ENCODE peak calls at places on chromosomes 2 and 18, in seven cellular contexts. Q is cardiac fibroblast, W is HCT116, F is astrocyte of the spinal cord, D is hepatocyte, Y is tibial nerve, V is lower leg skin. T is an unnamed sample.

GRCh38 chr2:191245869-191246531 is 796 bp downstream of the MYO1B start:
- DNase-seq in Q (peak), W (peak), F (peak), D (peak), Y (peak), V (peak), T (peak)

GRCh38 chr18:32968228-32968627 is 195.4 kb upstream of the KLHL14 start:
- DNase-seq in Q (peak), W (no peak), F (no peak), D (no peak), Y (no peak), V (no peak), T (no peak)

GRCh38 chr2:136381722-136382633 is 264.0 kb upstream of the CXCR4 start:
- DNase-seq in Q (no peak), W (no peak), F (no peak), D (no peak), Y (peak), V (no peak), T (no peak)

GRCh38 chr18:45734944-45735343 is 11.0 kb downstream of the SLC14A1 start:
- DNase-seq in Q (no peak), W (no peak), F (no peak), D (no peak), Y (no peak), V (no peak), T (no peak)

GRCh38 chr18:26963292-26963691 is 97.8 kb upstream of the AQP4 start:
- DNase-seq in Q (peak), W (no peak), F (peak), D (no peak), Y (no peak), V (no peak), T (no peak)

GRCh38 chr2:83103602-83104001 is 1355.5 kb downstream of the SUCLG1 start:
- DNase-seq in Q (peak), W (no peak), F (peak), D (no peak), Y (no peak), V (no peak), T (peak)

GRCh38 chr2:201059961-201060525 is 11.4 kb downstream of the HYCC2 start:
- DNase-seq in Q (no peak), W (no peak), F (no peak), D (no peak), Y (no peak), V (no peak), T (no peak)

GRCh38 chr2:139165599-139165998 is 385.4 kb upstream of the NXPH2 start:
- DNase-seq in Q (no peak), W (no peak), F (no peak), D (no peak), Y (no peak), V (no peak), T (no peak)

GRCh38 chr2:109497911-109498870 is 115.6 kb downstream of the SEPTIN10 start:
- DNase-seq in Q (peak), W (no peak), F (no peak), D (no peak), Y (no peak), V (no peak), T (no peak)

GRCh38 chr18:57727952-57728807 is 74.9 kb downstream of the ATP8B1 start:
- DNase-seq in Q (peak), W (no peak), F (peak), D (no peak), Y (no peak), V (no peak), T (no peak)

GRCh38 chr18:32389868-32390267 is 80.8 kb downstream of the GAREM1 start:
- DNase-seq in Q (no peak), W (no peak), F (no peak), D (no peak), Y (no peak), V (no peak), T (no peak)

GRCh38 chr2:134657650-134658250 is 61.0 kb downstream of the TMEM163 start:
- DNase-seq in Q (no peak), W (peak), F (no peak), D (peak), Y (no peak), V (no peak), T (no peak)

GRCh38 chr2:343355-343754 is 55.5 kb upstream of the ALKAL2 start:
- DNase-seq in Q (no peak), W (no peak), F (no peak), D (no peak), Y (no peak), V (no peak), T (no peak)

GRCh38 chr2:229152784-229153183 is 118.3 kb downstream of the PID1 start:
- DNase-seq in Q (no peak), W (no peak), F (no peak), D (no peak), Y (no peak), V (no peak), T (no peak)

GRCh38 chr2:237227190-237227988 is 141.7 kb downstream of the COPS8 start:
- DNase-seq in Q (peak), W (peak), F (peak), D (no peak), Y (no peak), V (no peak), T (peak)

GRCh38 chr2:46528880-46529279 is 49.5 kb downstream of the TMEM247 start:
- DNase-seq in Q (no peak), W (no peak), F (no peak), D (no peak), Y (no peak), V (no peak), T (no peak)

GRCh38 chr18:78526923-78527775 is 452.5 kb upstream of the SALL3 start:
- DNase-seq in Q (no peak), W (no peak), F (no peak), D (no peak), Y (no peak), V (peak), T (no peak)

GRCh38 chr2:228140934-228141528 is 40.5 kb downstream of the SPHKAP start:
- DNase-seq in Q (no peak), W (no peak), F (no peak), D (no peak), Y (no peak), V (no peak), T (no peak)

GRCh38 chr2:184215745-184216144 is 382.6 kb upstream of the ZNF804A start:
- DNase-seq in Q (no peak), W (no peak), F (no peak), D (no peak), Y (no peak), V (no peak), T (no peak)

GRCh38 chr18:26981373-26982082 is 116.0 kb upstream of the AQP4 start:
- DNase-seq in Q (no peak), W (no peak), F (no peak), D (no peak), Y (no peak), V (no peak), T (no peak)

GRCh38 chr2:134227666-134228065 is 26.2 kb upstream of the MGAT5 start:
- DNase-seq in Q (no peak), W (no peak), F (no peak), D (no peak), Y (no peak), V (no peak), T (no peak)

GRCh38 chr2:101173707-101174295 is 22.6 kb upstream of the TBC1D8 start:
- DNase-seq in Q (no peak), W (no peak), F (no peak), D (no peak), Y (no peak), V (no peak), T (no peak)

GRCh38 chr2:60551241-60552095 is 2.0 kb downstream of the BCL11A start:
- DNase-seq in Q (peak), W (no peak), F (peak), D (peak), Y (no peak), V (no peak), T (no peak)

GRCh38 chr2:43343573-43344304 is 117.3 kb upstream of the ZFP36L2 start:
- DNase-seq in Q (peak), W (no peak), F (peak), D (peak), Y (peak), V (peak), T (peak)

GRCh38 chr2:77121518-77121917 is 400.7 kb downstream of the LRRTM4 start:
- DNase-seq in Q (no peak), W (no peak), F (no peak), D (no peak), Y (no peak), V (no peak), T (no peak)

GRCh38 chr2:100664756-100665101 is 101.9 kb downstream of the PDCL3 start:
- DNase-seq in Q (no peak), W (no peak), F (no peak), D (no peak), Y (no peak), V (no peak), T (no peak)

GRCh38 chr2:98164256-98164655 is 77.3 kb downstream of the VWA3B start:
- DNase-seq in Q (no peak), W (no peak), F (no peak), D (no peak), Y (no peak), V (no peak), T (no peak)

GRCh38 chr18:63132819-63133200 is 186.8 kb downstream of the BCL2 start:
- DNase-seq in Q (no peak), W (no peak), F (no peak), D (peak), Y (no peak), V (peak), T (no peak)

GRCh38 chr2:62248226-62248625 is 52.3 kb downstream of the B3GNT2 start:
- DNase-seq in Q (no peak), W (no peak), F (no peak), D (no peak), Y (no peak), V (no peak), T (no peak)

GRCh38 chr2:54666131-54666637 is 57.3 kb upstream of the EML6 start:
- DNase-seq in Q (peak), W (no peak), F (peak), D (peak), Y (peak), V (no peak), T (peak)

GRCh38 chr2:107584577-107584976 is 242.1 kb upstream of the RGPD4 start:
- DNase-seq in Q (peak), W (no peak), F (peak), D (no peak), Y (no peak), V (no peak), T (no peak)

DNA sequence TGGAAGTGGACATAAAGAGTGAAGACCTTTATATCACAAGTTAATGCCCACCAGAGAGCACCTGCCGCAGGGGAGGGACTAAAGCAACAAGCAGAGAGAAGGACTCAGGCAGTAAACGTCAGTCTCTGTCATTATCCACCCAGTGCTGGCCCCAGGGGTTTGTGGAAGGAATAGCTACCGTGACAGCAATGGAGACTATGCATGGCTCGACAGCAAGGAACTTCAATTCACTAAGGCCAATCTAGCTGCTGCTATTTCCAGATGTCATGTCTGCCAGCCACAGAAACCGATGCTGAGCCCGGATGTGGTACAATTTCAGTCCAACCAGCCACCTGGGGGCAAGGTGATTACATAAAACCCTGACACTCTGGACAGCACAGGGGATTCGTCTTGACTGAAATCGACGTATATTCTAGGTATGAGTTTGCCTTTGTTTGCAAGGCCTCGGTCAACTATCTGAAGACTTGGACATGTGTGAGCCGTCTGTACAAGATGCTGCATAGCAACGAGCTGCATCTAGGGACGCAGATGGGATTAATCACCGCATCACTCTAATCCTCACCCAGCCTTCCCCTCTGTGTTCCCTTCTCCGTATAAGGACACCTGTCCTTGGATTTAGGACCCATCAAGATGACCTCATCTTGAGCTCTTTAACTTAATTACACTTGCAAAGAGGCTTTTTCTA is 154.1 kb upstream of the SH3BP4 start:
- DNase-seq in Q (no peak), W (no peak), F (no peak), D (no peak), Y (no peak), V (peak), T (no peak)
- H3K4me3 ChIP-seq in Q (no peak), W (no peak), F (no peak), D (no peak), Y (no peak), V (no peak), T (no peak)

GRCh38 chr2:240586919-240587800 is 626 bp downstream of the CAPN10 start:
- DNase-seq in Q (peak), W (no peak), F (no peak), D (peak), Y (no peak), V (no peak), T (no peak)
- TF ChIP-seq CTCF in Q (no peak), W (no peak), F (no peak), D (no peak), Y (no peak), V (no peak), T (no peak)

GRCh38 chr2:218720048-218721041 is 9.7 kb downstream of the TTLL4 start:
- DNase-seq in Q (no peak), W (no peak), F (no peak), D (no peak), Y (no peak), V (no peak), T (no peak)

GRCh38 chr2:218716070-218716469 is 5.4 kb downstream of the TTLL4 start:
- DNase-seq in Q (peak), W (no peak), F (peak), D (no peak), Y (no peak), V (no peak), T (no peak)

GRCh38 chr2:218718058-218718457 is 7.4 kb downstream of the TTLL4 start:
- DNase-seq in Q (no peak), W (no peak), F (no peak), D (no peak), Y (no peak), V (no peak), T (no peak)

GRCh38 chr2:218719457-218719856 is 8.8 kb downstream of the TTLL4 start:
- DNase-seq in Q (no peak), W (no peak), F (no peak), D (no peak), Y (no peak), V (no peak), T (no peak)

GRCh38 chr2:218717262-218717661 is 6.6 kb downstream of the TTLL4 start:
- DNase-seq in Q (no peak), W (no peak), F (peak), D (peak), Y (no peak), V (no peak), T (no peak)
- H3K4me3 ChIP-seq in Q (no peak), W (no peak), F (no peak), D (no peak), Y (no peak), V (no peak), T (no peak)

GRCh38 chr2:164810843-164811242 is 30.8 kb downstream of the COBLL1 start:
- DNase-seq in Q (peak), W (no peak), F (no peak), D (no peak), Y (no peak), V (no peak), T (no peak)

GRCh38 chr2:164813535-164813934 is 28.1 kb downstream of the COBLL1 start:
- DNase-seq in Q (no peak), W (no peak), F (no peak), D (no peak), Y (no peak), V (no peak), T (no peak)

GRCh38 chr2:164812378-164812777 is 29.2 kb downstream of the COBLL1 start:
- DNase-seq in Q (no peak), W (no peak), F (no peak), D (no peak), Y (no peak), V (no peak), T (no peak)

GRCh38 chr2:164811826-164812225 is 29.8 kb downstream of the COBLL1 start:
- DNase-seq in Q (no peak), W (no peak), F (no peak), D (no peak), Y (no peak), V (no peak), T (no peak)

DNA sequence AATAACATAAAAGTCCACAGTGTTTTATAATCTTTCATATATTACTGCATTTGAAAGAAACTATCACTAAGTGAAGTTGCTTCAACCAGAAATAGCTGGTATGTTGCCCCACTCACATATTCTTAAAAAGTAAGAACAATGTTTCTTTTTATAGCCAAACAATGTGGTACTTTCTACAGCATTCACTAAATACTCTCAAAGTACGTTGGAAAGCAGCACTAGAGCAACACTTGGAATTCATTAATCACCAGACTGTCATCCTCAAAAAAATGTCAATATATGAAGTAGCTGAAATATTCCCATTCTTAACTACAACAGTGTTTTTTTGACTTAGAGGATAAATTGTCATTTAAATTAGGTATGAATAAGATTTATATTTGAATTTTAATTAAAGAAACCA is 32.8 kb downstream of the COBLL1 start:
- DNase-seq in Q (peak), W (no peak), F (no peak), D (no peak), Y (no peak), V (no peak), T (no peak)
- TF ChIP-seq CTCF in Q (no peak), W (no peak), F (no peak), D (no peak), Y (no peak), V (no peak), T (no peak)